ENCODE peak calls at places on chromosomes 4 and X, in nine cellular contexts. One of them, this sample, is unnamed.
A peak's percentile ranks its signal among the peaks of the same experiment; 100 is the strongest.

GRCh38 chrX:77446840-77447239 is 349 bp upstream of the FGF16 start:
- DNase-seq in uterus: no peak
- DNase-seq in A549: no peak
- DNase-seq in OCI-LY7: no peak
- DNase-seq in AG10803: peak; percentile 24
- DNase-seq in astrocyte of the spinal cord: no peak
- DNase-seq in upper lobe of right lung: no peak
- DNase-seq in heart left ventricle: no peak
- DNase-seq in pancreas: no peak
- DNase-seq in this sample: no peak

GRCh38 chrX:151973851-151974335 is 583 bp downstream of the GABRE start:
- DNase-seq in heart left ventricle: peak; percentile 58
- DNase-seq in upper lobe of right lung: peak; percentile 74
- DNase-seq in uterus: peak; percentile 25
- DNase-seq in A549: no peak
- DNase-seq in AG10803: peak; percentile 43
- DNase-seq in pancreas: no peak
- DNase-seq in OCI-LY7: no peak
- DNase-seq in astrocyte of the spinal cord: peak; percentile 43
- DNase-seq in this sample: peak; percentile 12

GRCh38 chr4:7332216-7333023 is 102.3 kb downstream of the PSAPL1 start:
- DNase-seq in astrocyte of the spinal cord: peak; percentile 72
- DNase-seq in uterus: peak; percentile 65
- DNase-seq in pancreas: no peak
- DNase-seq in OCI-LY7: no peak
- DNase-seq in A549: peak; percentile 13
- DNase-seq in AG10803: peak; percentile 75
- DNase-seq in heart left ventricle: peak; percentile 63
- DNase-seq in upper lobe of right lung: no peak
- DNase-seq in this sample: no peak

GRCh38 chr4:128725405-128725804 is 84.1 kb upstream of the JADE1 start:
- DNase-seq in astrocyte of the spinal cord: no peak
- DNase-seq in OCI-LY7: no peak
- DNase-seq in AG10803: no peak
- DNase-seq in pancreas: peak; percentile 28
- DNase-seq in A549: no peak
- DNase-seq in uterus: no peak
- DNase-seq in upper lobe of right lung: no peak
- DNase-seq in heart left ventricle: no peak
- DNase-seq in this sample: no peak

GRCh38 chrX:84047339-84047738 is 140.7 kb downstream of the RPS6KA6 start:
- DNase-seq in uterus: no peak
- DNase-seq in upper lobe of right lung: no peak
- DNase-seq in astrocyte of the spinal cord: no peak
- DNase-seq in A549: no peak
- DNase-seq in AG10803: no peak
- DNase-seq in pancreas: no peak
- DNase-seq in OCI-LY7: no peak
- DNase-seq in heart left ventricle: no peak
- DNase-seq in this sample: peak; percentile 20

GRCh38 chr4:177323416-177323815 is 13.7 kb downstream of the NEIL3 start:
- DNase-seq in uterus: no peak
- DNase-seq in A549: no peak
- DNase-seq in AG10803: no peak
- DNase-seq in pancreas: no peak
- DNase-seq in OCI-LY7: no peak
- DNase-seq in astrocyte of the spinal cord: no peak
- DNase-seq in heart left ventricle: no peak
- DNase-seq in upper lobe of right lung: no peak
- DNase-seq in this sample: no peak

GRCh38 chr4:74320559-74321118 is 12.4 kb downstream of the EPGN start:
- DNase-seq in A549: peak; percentile 78
- DNase-seq in pancreas: peak; percentile 11
- DNase-seq in upper lobe of right lung: peak; percentile 70
- DNase-seq in AG10803: peak; percentile 41
- DNase-seq in OCI-LY7: peak; percentile 45
- DNase-seq in uterus: no peak
- DNase-seq in astrocyte of the spinal cord: peak; percentile 75
- DNase-seq in heart left ventricle: no peak
- DNase-seq in this sample: no peak

GRCh38 chr4:126874533-126874932 is 758.2 kb upstream of the INTU start:
- DNase-seq in AG10803: no peak
- DNase-seq in heart left ventricle: no peak
- DNase-seq in upper lobe of right lung: no peak
- DNase-seq in astrocyte of the spinal cord: no peak
- DNase-seq in uterus: no peak
- DNase-seq in pancreas: no peak
- DNase-seq in A549: no peak
- DNase-seq in OCI-LY7: no peak
- DNase-seq in this sample: no peak

GRCh38 chr4:64882311-64883086 is 473.2 kb upstream of the TECRL start:
- DNase-seq in upper lobe of right lung: no peak
- DNase-seq in uterus: no peak
- DNase-seq in heart left ventricle: no peak
- DNase-seq in A549: no peak
- DNase-seq in OCI-LY7: no peak
- DNase-seq in astrocyte of the spinal cord: no peak
- DNase-seq in pancreas: no peak
- DNase-seq in AG10803: no peak
- DNase-seq in this sample: peak; percentile 33

GRCh38 chr4:101813604-101814003 is 23.1 kb downstream of the BANK1 start:
- DNase-seq in uterus: no peak
- DNase-seq in A549: no peak
- DNase-seq in astrocyte of the spinal cord: no peak
- DNase-seq in OCI-LY7: peak; percentile 14
- DNase-seq in pancreas: no peak
- DNase-seq in heart left ventricle: no peak
- DNase-seq in upper lobe of right lung: no peak
- DNase-seq in AG10803: no peak
- DNase-seq in this sample: no peak

GRCh38 chr4:69321153-69321729 is 41.0 kb downstream of the UGT2B28 start:
- DNase-seq in heart left ventricle: no peak
- DNase-seq in astrocyte of the spinal cord: no peak
- DNase-seq in upper lobe of right lung: peak; percentile 52
- DNase-seq in AG10803: no peak
- DNase-seq in uterus: no peak
- DNase-seq in pancreas: peak; percentile 55
- DNase-seq in A549: no peak
- DNase-seq in OCI-LY7: no peak
- DNase-seq in this sample: no peak

GRCh38 chrX:96843566-96843965 is 40.1 kb upstream of the RPA4 start:
- DNase-seq in pancreas: no peak
- DNase-seq in A549: no peak
- DNase-seq in uterus: no peak
- DNase-seq in upper lobe of right lung: no peak
- DNase-seq in heart left ventricle: no peak
- DNase-seq in AG10803: no peak
- DNase-seq in OCI-LY7: no peak
- DNase-seq in astrocyte of the spinal cord: no peak
- DNase-seq in this sample: no peak
- TF ChIP-seq CTCF in pancreas: no peak
- TF ChIP-seq CTCF in A549: no peak
- TF ChIP-seq CTCF in uterus: no peak
- TF ChIP-seq CTCF in upper lobe of right lung: peak; percentile 18
- TF ChIP-seq CTCF in heart left ventricle: no peak
- TF ChIP-seq CTCF in AG10803: no peak
- TF ChIP-seq CTCF in OCI-LY7: no peak
- TF ChIP-seq CTCF in astrocyte of the spinal cord: peak; percentile 29
- TF ChIP-seq CTCF in this sample: no peak

GRCh38 chr4:175767130-175767529 is 44.9 kb downstream of the GPM6A start:
- DNase-seq in heart left ventricle: no peak
- DNase-seq in uterus: no peak
- DNase-seq in astrocyte of the spinal cord: no peak
- DNase-seq in A549: no peak
- DNase-seq in OCI-LY7: no peak
- DNase-seq in pancreas: no peak
- DNase-seq in AG10803: no peak
- DNase-seq in upper lobe of right lung: no peak
- DNase-seq in this sample: no peak

GRCh38 chr4:175776217-175776616 is 35.8 kb downstream of the GPM6A start:
- DNase-seq in OCI-LY7: no peak
- DNase-seq in uterus: no peak
- DNase-seq in upper lobe of right lung: no peak
- DNase-seq in heart left ventricle: no peak
- DNase-seq in astrocyte of the spinal cord: peak; percentile 17
- DNase-seq in pancreas: no peak
- DNase-seq in A549: no peak
- DNase-seq in AG10803: no peak
- DNase-seq in this sample: peak; percentile 21

GRCh38 chr4:175772170-175772685 is 39.8 kb downstream of the GPM6A start:
- DNase-seq in upper lobe of right lung: no peak
- DNase-seq in pancreas: no peak
- DNase-seq in A549: no peak
- DNase-seq in OCI-LY7: no peak
- DNase-seq in uterus: no peak
- DNase-seq in AG10803: no peak
- DNase-seq in astrocyte of the spinal cord: no peak
- DNase-seq in heart left ventricle: no peak
- DNase-seq in this sample: no peak

DNA sequence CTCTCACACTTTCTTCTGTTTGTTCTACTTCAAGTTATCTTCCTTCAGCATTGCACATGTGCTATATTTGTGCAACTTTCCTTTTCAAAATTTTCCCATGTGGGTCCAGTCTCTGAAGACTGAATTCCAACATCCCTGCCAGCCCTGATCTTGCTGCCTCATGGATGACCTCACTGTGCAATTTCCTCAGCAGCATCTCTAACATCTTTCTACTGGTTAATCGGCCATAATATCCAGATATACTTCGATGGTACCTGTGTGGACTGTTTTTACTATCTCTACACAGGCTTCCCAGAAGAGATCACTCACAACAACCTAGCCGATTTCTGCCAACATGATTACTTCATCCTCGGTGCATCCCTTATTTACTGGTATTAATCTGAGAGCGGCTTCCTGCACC is 41.5 kb downstream of the GPM6A start:
- DNase-seq in AG10803: peak; percentile 11
- DNase-seq in upper lobe of right lung: no peak
- DNase-seq in A549: peak; percentile 1
- DNase-seq in uterus: no peak
- DNase-seq in heart left ventricle: no peak
- DNase-seq in pancreas: no peak
- DNase-seq in astrocyte of the spinal cord: no peak
- DNase-seq in OCI-LY7: no peak
- DNase-seq in this sample: no peak
- TF ChIP-seq CTCF in AG10803: no peak
- TF ChIP-seq CTCF in upper lobe of right lung: no peak
- TF ChIP-seq CTCF in A549: no peak
- TF ChIP-seq CTCF in uterus: no peak
- TF ChIP-seq CTCF in heart left ventricle: no peak
- TF ChIP-seq CTCF in pancreas: no peak
- TF ChIP-seq CTCF in astrocyte of the spinal cord: no peak
- TF ChIP-seq CTCF in OCI-LY7: no peak
- TF ChIP-seq CTCF in this sample: no peak

DNA sequence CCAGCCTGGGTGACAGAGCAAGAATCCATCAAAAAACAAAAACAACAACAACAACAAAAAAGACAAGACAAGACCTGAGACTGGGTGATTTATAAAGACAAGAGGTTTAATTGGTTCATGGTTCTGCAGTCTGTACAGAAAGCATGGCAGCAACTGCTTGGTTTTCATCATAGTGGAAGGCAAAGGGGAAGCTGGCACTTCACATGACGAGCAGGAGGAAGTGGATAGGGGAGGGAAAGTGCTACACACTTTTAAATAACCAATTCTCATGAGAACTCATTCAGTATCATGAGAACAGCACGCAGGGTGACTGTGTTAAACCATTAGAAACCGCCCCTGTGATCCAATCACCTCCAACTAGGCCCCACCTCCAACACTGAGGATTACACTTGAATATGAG is 28.4 kb upstream of the SLC10A7 start:
- DNase-seq in OCI-LY7: no peak
- DNase-seq in upper lobe of right lung: no peak
- DNase-seq in A549: no peak
- DNase-seq in pancreas: no peak
- DNase-seq in heart left ventricle: no peak
- DNase-seq in astrocyte of the spinal cord: no peak
- DNase-seq in AG10803: no peak
- DNase-seq in uterus: no peak
- DNase-seq in this sample: no peak
- TF ChIP-seq CTCF in OCI-LY7: no peak
- TF ChIP-seq CTCF in upper lobe of right lung: no peak
- TF ChIP-seq CTCF in A549: no peak
- TF ChIP-seq CTCF in pancreas: no peak
- TF ChIP-seq CTCF in heart left ventricle: no peak
- TF ChIP-seq CTCF in astrocyte of the spinal cord: no peak
- TF ChIP-seq CTCF in AG10803: no peak
- TF ChIP-seq CTCF in uterus: no peak
- TF ChIP-seq CTCF in this sample: no peak

GRCh38 chr4:56817840-56818491 is 3.5 kb downstream of the SPINK2 start:
- DNase-seq in astrocyte of the spinal cord: no peak
- DNase-seq in OCI-LY7: no peak
- DNase-seq in A549: no peak
- DNase-seq in pancreas: no peak
- DNase-seq in uterus: no peak
- DNase-seq in upper lobe of right lung: no peak
- DNase-seq in heart left ventricle: no peak
- DNase-seq in AG10803: no peak
- DNase-seq in this sample: no peak

GRCh38 chr4:56818797-56819196 is 2.7 kb downstream of the SPINK2 start:
- DNase-seq in AG10803: no peak
- DNase-seq in heart left ventricle: no peak
- DNase-seq in pancreas: no peak
- DNase-seq in upper lobe of right lung: no peak
- DNase-seq in OCI-LY7: no peak
- DNase-seq in uterus: no peak
- DNase-seq in A549: no peak
- DNase-seq in astrocyte of the spinal cord: no peak
- DNase-seq in this sample: no peak

GRCh38 chr4:56823933-56824600 is 2.6 kb upstream of the SPINK2 start:
- DNase-seq in heart left ventricle: no peak
- DNase-seq in astrocyte of the spinal cord: no peak
- DNase-seq in OCI-LY7: no peak
- DNase-seq in uterus: no peak
- DNase-seq in AG10803: no peak
- DNase-seq in A549: no peak
- DNase-seq in pancreas: no peak
- DNase-seq in upper lobe of right lung: no peak
- DNase-seq in this sample: no peak

DNA sequence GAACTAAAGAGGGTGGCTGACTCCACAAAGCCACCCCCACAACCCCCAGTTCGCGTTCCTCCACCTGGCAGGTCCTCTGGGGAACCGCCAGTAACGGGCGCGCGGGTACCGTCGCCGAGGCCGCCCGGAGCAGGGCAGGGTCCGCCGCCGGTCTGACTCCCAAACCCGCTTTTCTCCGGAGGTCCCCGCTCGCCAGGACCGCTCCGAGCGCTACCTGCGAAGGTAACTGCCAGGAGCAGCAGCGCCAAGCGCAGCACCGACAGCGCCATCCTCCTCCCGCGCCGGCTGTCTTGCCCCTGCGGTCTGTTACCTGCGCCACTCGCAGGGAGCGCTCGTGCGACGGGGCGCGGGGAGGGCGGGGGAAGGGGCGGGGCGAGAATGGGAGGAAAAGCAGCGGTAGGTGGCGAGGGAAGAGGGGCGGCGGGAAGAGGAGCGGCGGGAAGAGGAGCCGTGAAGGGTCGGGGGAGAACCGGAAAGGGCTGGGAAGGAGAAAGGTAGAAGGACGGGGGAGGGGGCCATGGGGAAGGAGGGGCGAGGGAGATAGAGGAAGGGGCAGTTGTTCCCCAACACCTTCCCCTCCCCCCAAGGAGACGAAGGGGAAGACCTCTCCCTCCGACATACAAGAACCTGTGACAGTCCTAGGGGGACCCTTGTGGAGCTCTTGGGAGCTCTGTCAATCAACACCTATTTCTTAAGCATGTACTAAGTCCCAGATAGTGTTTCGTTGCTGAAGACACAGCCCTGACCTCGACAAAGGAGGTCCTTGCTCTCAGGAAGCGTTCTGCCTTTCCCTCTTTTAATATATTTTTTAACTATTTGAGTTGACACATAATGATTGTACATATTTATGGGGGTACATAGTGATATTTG is at the start of gene SPINK2:
- DNase-seq in upper lobe of right lung: peak; percentile 78
- DNase-seq in AG10803: no peak
- DNase-seq in astrocyte of the spinal cord: no peak
- DNase-seq in heart left ventricle: no peak
- DNase-seq in A549: peak; percentile 22
- DNase-seq in OCI-LY7: peak; percentile 75
- DNase-seq in pancreas: peak; percentile 32
- DNase-seq in uterus: no peak
- DNase-seq in this sample: peak; percentile 57
- TF ChIP-seq CTCF in upper lobe of right lung: peak; percentile 15
- TF ChIP-seq CTCF in AG10803: no peak
- TF ChIP-seq CTCF in astrocyte of the spinal cord: no peak
- TF ChIP-seq CTCF in heart left ventricle: no peak
- TF ChIP-seq CTCF in A549: no peak
- TF ChIP-seq CTCF in OCI-LY7: peak; percentile 60
- TF ChIP-seq CTCF in pancreas: no peak
- TF ChIP-seq CTCF in uterus: no peak
- TF ChIP-seq CTCF in this sample: no peak